ENCODE peak calls at places on chromosomes 3 and 15, in five cellular contexts. W is neural progenitor cell, R is lung, Q is GM12878, V is ovary. H is an unnamed sample. For H3K36me3, the result is how much of the 10 kb centered on the place peaks cover.

GRCh38 chr15:57516327-57517026 is 75.2 kb upstream of the MYZAP start:
- DNase-seq in W (no peak), R (no peak), Q (no peak), V (no peak), H (no peak)

GRCh38 chr15:38041576-38041975 is 107.1 kb downstream of the TMCO5A start:
- DNase-seq in W (no peak), R (no peak), Q (no peak), V (no peak), H (no peak)

GRCh38 chr3:183377307-183377959 is 51.0 kb downstream of the MCF2L2 start:
- DNase-seq in W (no peak), R (no peak), Q (no peak), V (no peak), H (no peak)

GRCh38 chr3:12914075-12914474 is 72.7 kb upstream of the RPL32 start:
- DNase-seq in W (no peak), R (no peak), Q (no peak), V (no peak), H (no peak)

GRCh38 chr15:43253431-43254403 is 13.0 kb downstream of the TGM5 start:
- DNase-seq in W (no peak), R (no peak), Q (peak), V (no peak), H (no peak)

GRCh38 chr15:101063891-101064794 is 145.0 kb downstream of the LRRK1 start:
- DNase-seq in W (no peak), R (no peak), Q (no peak), V (no peak), H (peak)

GRCh38 chr3:131501949-131502348 is 822 bp downstream of the MRPL3 start:
- DNase-seq in W (no peak), R (no peak), Q (no peak), V (no peak), H (no peak)

GRCh38 chr3:179272385-179272784 is 21.5 kb upstream of the KCNMB3 start:
- DNase-seq in W (no peak), R (no peak), Q (no peak), V (no peak), H (no peak)

GRCh38 chr3:149442845-149443544 is 31.5 kb upstream of the TM4SF4 start:
- DNase-seq in W (no peak), R (no peak), Q (peak), V (no peak), H (no peak)

GRCh38 chr15:79436037-79436780 is 4.1 kb downstream of the MINAR1 start:
- DNase-seq in W (no peak), R (peak), Q (no peak), V (no peak), H (no peak)

GRCh38 chr3:65979152-65979551 is 59.6 kb downstream of the MAGI1 start:
- DNase-seq in W (no peak), R (no peak), Q (no peak), V (peak), H (no peak)

GRCh38 chr3:127052121-127052561 is 69.2 kb downstream of the PLXNA1 start:
- DNase-seq in W (no peak), R (peak), Q (no peak), V (no peak), H (peak)

GRCh38 chr3:13159890-13160289 is 86.7 kb upstream of the IQSEC1 start:
- DNase-seq in W (no peak), R (no peak), Q (no peak), V (no peak), H (no peak)

GRCh38 chr3:82262193-82262592 is 500.7 kb upstream of the GBE1 start:
- DNase-seq in W (no peak), R (no peak), Q (no peak), V (no peak), H (no peak)

GRCh38 chr3:112170046-112170445 is 37.0 kb upstream of the GCSAM start:
- DNase-seq in W (no peak), R (no peak), Q (no peak), V (no peak), H (no peak)

GRCh38 chr3:182583545-182583944 is 209.8 kb upstream of the ATP11B start:
- DNase-seq in W (no peak), R (no peak), Q (no peak), V (no peak), H (no peak)

GRCh38 chr3:194711913-194712312 is 26.2 kb downstream of the FAM43A start:
- DNase-seq in W (no peak), R (no peak), Q (no peak), V (no peak), H (no peak)

DNA sequence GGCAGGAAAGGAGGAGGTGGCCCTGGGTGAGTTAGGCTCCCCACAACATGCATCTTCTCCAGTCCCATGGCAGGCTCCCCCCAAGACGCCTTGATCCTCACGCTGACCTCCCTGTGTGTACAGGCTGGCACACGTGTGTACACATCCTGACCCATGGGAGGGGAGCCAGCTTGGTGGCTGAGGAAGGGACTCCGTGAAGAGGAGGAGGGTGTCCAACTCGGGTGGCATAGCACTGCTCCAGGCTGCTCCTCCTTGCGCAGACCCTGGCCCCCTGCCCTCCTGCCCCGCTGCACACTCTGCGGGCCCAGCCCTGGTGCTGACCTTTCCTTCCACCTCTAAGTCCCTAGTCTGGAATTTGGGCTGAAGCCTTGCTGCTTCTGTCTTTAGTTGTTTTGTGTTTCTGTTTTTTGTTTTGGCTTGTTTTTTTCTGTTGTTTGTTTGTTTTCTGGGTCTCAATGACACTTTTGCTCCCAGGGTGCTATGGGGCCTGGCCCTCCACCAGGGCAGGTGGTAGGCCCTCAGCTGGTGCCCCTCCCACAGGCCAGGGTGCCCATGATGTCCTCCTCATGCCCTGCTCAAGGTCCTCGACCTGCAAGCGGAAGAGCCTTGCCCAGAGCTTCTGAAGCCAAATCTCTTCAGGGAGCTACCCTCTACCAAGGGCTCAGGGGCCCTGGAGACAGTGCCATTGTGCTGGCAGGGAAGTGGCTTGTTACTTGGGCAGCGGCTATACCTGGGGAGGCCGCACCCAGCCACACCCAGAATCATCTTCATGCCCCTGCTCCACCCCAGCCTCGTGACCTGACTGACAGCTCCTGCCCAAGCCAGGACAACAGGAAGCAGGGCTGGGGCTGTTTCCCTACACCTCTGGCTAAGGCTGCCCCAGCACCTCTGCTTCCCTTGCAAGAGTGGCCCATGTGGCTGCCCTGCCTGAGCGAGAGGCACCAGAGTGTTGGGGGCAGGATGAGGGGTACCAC is 5.1 kb downstream of the EPHB3 start:
- DNase-seq in W (no peak), R (no peak), Q (no peak), V (no peak), H (no peak)
- H3K27ac ChIP-seq in W (no peak), R (no peak), Q (no peak), V (peak), H (no peak)

DNA sequence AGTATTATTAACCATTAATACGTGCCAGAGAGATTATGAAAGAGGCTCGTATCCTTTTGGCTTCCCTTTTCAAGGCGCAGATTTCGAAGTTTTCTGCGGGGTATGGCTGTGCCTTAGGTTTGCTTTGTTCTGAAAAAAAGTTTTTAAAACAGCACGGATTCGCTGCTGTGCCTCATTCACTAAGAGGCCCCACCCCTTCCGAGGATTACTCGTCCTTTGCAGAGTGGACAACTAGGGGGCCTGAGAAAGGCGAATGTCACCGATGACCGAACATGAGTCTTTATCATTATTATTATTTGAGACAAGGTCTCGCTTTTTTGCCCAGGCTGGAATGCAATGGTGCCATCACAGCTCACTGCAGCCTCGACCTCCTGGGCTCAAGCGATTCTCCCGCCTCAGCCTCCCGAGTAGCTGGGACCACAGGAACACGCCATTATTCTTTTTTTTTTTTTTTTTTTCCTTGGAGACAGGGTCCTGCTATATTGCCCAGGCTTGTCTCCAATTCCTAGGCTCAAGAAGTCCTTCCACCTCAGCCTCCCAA is 684 bp upstream of the RPS27L start:
- DNase-seq in W (peak), R (peak), Q (no peak), V (peak), H (peak)
- TF ChIP-seq CTCF in W (no peak), R (no peak), Q (no peak), V (no peak), H (peak)

GRCh38 chr3:37741644-37742043 is 120.0 kb upstream of the CTDSPL start:
- DNase-seq in W (peak), R (peak), Q (no peak), V (peak), H (peak)
- H3K36me3 ChIP-seq in W (under half), R (under half), Q (under half), V (under half), H (under half)

GRCh38 chr3:132723551-132723950 is 1.3 kb upstream of the NPHP3 start:
- DNase-seq in W (no peak), R (no peak), Q (no peak), V (no peak), H (no peak)
- H3K27ac ChIP-seq in W (no peak), R (peak), Q (no peak), V (peak), H (peak)

DNA sequence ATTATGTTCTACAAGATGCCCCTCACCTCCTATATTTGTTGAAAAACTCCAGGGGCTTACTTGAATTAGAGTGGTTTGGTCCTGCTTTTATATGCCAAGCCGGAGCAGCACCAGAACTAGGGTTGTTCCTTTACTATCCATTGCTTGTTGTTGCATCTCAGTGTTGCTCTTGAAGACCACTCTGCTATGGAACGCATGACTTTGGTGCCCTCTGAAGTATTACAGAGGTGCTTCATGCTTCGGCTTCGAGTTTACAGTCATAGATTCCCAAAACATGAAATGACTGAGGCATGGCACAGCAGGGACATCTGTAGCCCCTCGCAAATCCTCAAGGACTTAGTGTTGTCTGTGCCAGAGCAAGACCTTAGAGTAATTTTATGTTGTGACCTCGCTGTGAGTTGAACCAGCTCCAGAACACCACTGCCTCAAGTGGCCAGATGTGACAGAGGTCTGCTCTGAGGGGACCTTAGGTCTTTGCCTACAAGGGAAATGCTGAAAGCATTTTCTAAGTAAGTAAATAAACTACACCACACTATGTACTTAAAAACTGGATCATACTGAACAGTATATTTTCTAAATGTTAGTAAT is 67.2 kb upstream of the SIAH2 start:
- DNase-seq in W (peak), R (no peak), Q (no peak), V (no peak), H (no peak)
- TF ChIP-seq CTCF in W (peak), R (no peak), Q (peak), V (no peak), H (peak)